ENCODE peak calls at places on chromosomes 11 and 22, in ten cellular contexts. L is right lobe of liver; G is amniotic stem cell; D is stimulated activated CD8-positive, alpha-beta memory T cell treated with anti-CD3 and anti-CD28 coated beads, Interleukin-4, amount 100 ng/mL, for 4 hours; J is GM12878; M is stimulated activated naive CD4-positive, alpha-beta T cell; P is cardiac septum; N is ecto neural progenitor cell; T is activated CD8-positive, alpha-beta memory T cell treated with anti-CD3 and anti-CD28 coated beads for 1 hour; B is AG08396. S is an unnamed sample.

GRCh38 chr22:44348963-44349950 is 36.5 kb upstream of the SHISAL1 start:
- DNase-seq in J (no peak), T (no peak), G (no peak), D (no peak), P (no peak), N (no peak), M (no peak), B (no peak), L (no peak), S (no peak)

GRCh38 chr22:40951795-40952602 is 821 bp downstream of the RBX1 start:
- DNase-seq in J (peak; percentile 33), D (no peak), M (no peak), N (no peak), P (no peak), T (no peak), L (no peak), G (no peak), B (peak; percentile 11), S (no peak)

GRCh38 chr11:83456075-83456474 is 169.9 kb upstream of the CCDC90B start:
- DNase-seq in G (no peak), P (no peak), M (no peak), L (no peak), B (no peak), T (no peak), J (no peak), D (no peak), N (peak; percentile 81), S (no peak)

GRCh38 chr11:92136792-92137191 is 87.8 kb upstream of the FAT3 start:
- DNase-seq in G (no peak), T (no peak), P (no peak), M (no peak), D (no peak), J (no peak), L (no peak), B (no peak), N (no peak), S (no peak)

GRCh38 chr22:19872779-19873137 is 18.1 kb upstream of the GNB1L start:
- DNase-seq in D (no peak), J (no peak), N (peak; percentile 42), L (peak; percentile 49), P (peak; percentile 58), G (no peak), B (no peak), M (no peak), T (no peak), S (peak; percentile 2)

GRCh38 chr11:33021937-33022336 is 6.3 kb downstream of the DEPDC7 start:
- DNase-seq in P (no peak), G (no peak), M (no peak), N (no peak), T (no peak), B (no peak), D (no peak), J (no peak), L (no peak), S (no peak)

GRCh38 chr11:11569936-11570491 is 51.8 kb downstream of the GALNT18 start:
- DNase-seq in N (no peak), M (no peak), B (peak; percentile 43), D (no peak), L (peak; percentile 73), J (no peak), T (no peak), G (no peak), P (peak; percentile 89), S (peak; percentile 92)

GRCh38 chr11:112922606-112923005 is 38.6 kb upstream of the NCAM1 start:
- DNase-seq in N (no peak), J (no peak), P (no peak), T (no peak), G (no peak), L (no peak), B (no peak), D (no peak), M (no peak), S (no peak)

GRCh38 chr11:125201525-125202121 is 37.1 kb downstream of the PKNOX2 start:
- DNase-seq in G (no peak), D (no peak), P (peak; percentile 73), T (no peak), B (no peak), L (peak; percentile 76), M (no peak), J (no peak), N (no peak), S (no peak)

GRCh38 chr11:63478896-63479295 is 12.1 kb downstream of the PLAAT5 start:
- DNase-seq in J (peak; percentile 23), N (peak; percentile 58), G (peak; percentile 48), P (no peak), D (peak; percentile 23), T (peak; percentile 11), B (peak; percentile 80), M (peak; percentile 41), L (no peak), S (no peak)

GRCh38 chr22:31064369-31064768 is 16.7 kb upstream of the SMTN start:
- DNase-seq in M (no peak), P (no peak), D (no peak), L (no peak), T (no peak), N (no peak), B (no peak), G (no peak), J (no peak), S (no peak)

GRCh38 chr22:41660416-41660815 is 28.3 kb downstream of the SNU13 start:
- DNase-seq in J (no peak), P (no peak), N (no peak), D (no peak), T (no peak), B (no peak), M (no peak), L (no peak), G (no peak), S (no peak)

GRCh38 chr22:45964372-45964771 is 12.6 kb downstream of the WNT7B start:
- DNase-seq in L (no peak), M (no peak), B (no peak), J (no peak), N (no peak), P (no peak), G (no peak), D (no peak), T (no peak), S (no peak)

GRCh38 chr11:120424970-120425332 is 86.6 kb upstream of the GRIK4 start:
- DNase-seq in T (no peak), J (no peak), B (no peak), G (no peak), L (peak; percentile 64), P (no peak), D (no peak), N (no peak), M (no peak), S (no peak)

GRCh38 chr11:28457481-28458145 is 349.4 kb downstream of the METTL15 start:
- DNase-seq in J (no peak), D (no peak), G (no peak), B (no peak), N (no peak), T (no peak), M (no peak), P (no peak), L (no peak), S (no peak)

GRCh38 chr11:72696866-72697428 is 22.7 kb upstream of the PDE2A start:
- DNase-seq in M (no peak), G (no peak), P (no peak), L (no peak), B (no peak), N (peak; percentile 82), D (no peak), T (no peak), J (no peak), S (no peak)

GRCh38 chr22:24230911-24231656 is 13.8 kb downstream of the GGT5 start:
- DNase-seq in M (peak; percentile 58), J (no peak), G (no peak), D (peak; percentile 39), N (peak; percentile 86), L (peak; percentile 69), P (peak; percentile 82), B (no peak), T (peak; percentile 57), S (no peak)

GRCh38 chr11:32987851-32988250 is 27.8 kb upstream of the DEPDC7 start:
- DNase-seq in M (no peak), L (no peak), N (no peak), B (no peak), J (no peak), G (no peak), T (no peak), D (no peak), P (no peak), S (no peak)

GRCh38 chr11:64870176-64870892 is 8.1 kb downstream of the EHD1 start:
- DNase-seq in D (no peak), J (no peak), G (no peak), N (no peak), M (no peak), B (peak; percentile 70), T (no peak), L (peak; percentile 63), P (no peak), S (peak; percentile 93)

GRCh38 chr22:38850941-38851849 is 7.4 kb upstream of the NPTXR start:
- DNase-seq in B (peak; percentile 82), L (no peak), N (no peak), P (no peak), T (no peak), J (no peak), G (no peak), M (no peak), D (no peak), S (no peak)

GRCh38 chr11:67674442-67674871 is at the start of gene ALDH3B2:
- DNase-seq in N (peak; percentile 47), L (no peak), P (no peak), B (no peak), J (no peak), T (no peak), G (no peak), M (no peak), D (no peak), S (no peak)

GRCh38 chr11:12876340-12876739 is 132.8 kb upstream of the RASSF10 start:
- DNase-seq in J (no peak), P (no peak), T (no peak), B (no peak), D (no peak), G (no peak), L (no peak), N (no peak), M (no peak), S (no peak)

GRCh38 chr11:59807047-59807446 is 3.5 kb downstream of the MRPL16 start:
- DNase-seq in P (no peak), J (no peak), N (no peak), L (no peak), M (no peak), T (no peak), G (no peak), B (no peak), D (no peak), S (no peak)

GRCh38 chr11:5937868-5938602 is 4.0 kb upstream of the OR56A3 start:
- DNase-seq in L (no peak), B (no peak), M (no peak), D (no peak), N (no peak), J (no peak), G (no peak), T (no peak), P (no peak), S (no peak)

GRCh38 chr11:108853864-108854263 is 189.0 kb downstream of the DDX10 start:
- DNase-seq in P (no peak), J (no peak), N (peak; percentile 47), M (no peak), L (no peak), T (no peak), D (no peak), G (no peak), B (peak; percentile 12), S (no peak)

GRCh38 chr11:78470861-78471442 is 53.3 kb upstream of the GAB2 start:
- DNase-seq in B (no peak), D (no peak), J (no peak), N (no peak), G (no peak), L (no peak), M (no peak), T (no peak), P (no peak), S (no peak)

GRCh38 chr11:5258543-5259262 is 4.1 kb upstream of the HBG2 start:
- DNase-seq in T (no peak), P (no peak), M (no peak), L (no peak), G (no peak), B (no peak), J (no peak), N (peak; percentile 52), D (no peak), S (no peak)

GRCh38 chr22:37237371-37238268 is 6.4 kb downstream of the RAC2 start:
- DNase-seq in T (no peak), B (no peak), J (no peak), N (no peak), M (no peak), L (no peak), G (no peak), P (no peak), D (no peak), S (no peak)